ENCODE peak calls at places on chromosomes 5 and 9, in eight cellular contexts. J, C, F, P, U, B, X and K are unnamed samples.

GRCh38 chr9:120916573-120916972 is 10.0 kb downstream of the TRAF1 start:
- DNase-seq in J (peak; percentile 64), C (no peak), F (no peak), P (peak; percentile 71), U (no peak), B (no peak), X (no peak), K (no peak)

GRCh38 chr5:163724305-163724704 is 218.9 kb downstream of the MAT2B start:
- DNase-seq in J (no peak), C (no peak), F (no peak), P (no peak), U (no peak), B (no peak), X (no peak), K (no peak)

GRCh38 chr9:93219692-93220091 is 35.8 kb downstream of the WNK2 start:
- DNase-seq in J (no peak), C (no peak), F (no peak), P (no peak), U (no peak), B (no peak), X (peak; percentile 56), K (no peak)

GRCh38 chr5:77486344-77486962 is 5.7 kb downstream of the WDR41 start:
- DNase-seq in J (no peak), C (no peak), F (no peak), P (no peak), U (no peak), B (no peak), X (no peak), K (no peak)

GRCh38 chr5:97840643-97841042 is 657.6 kb upstream of the RIOK2 start:
- DNase-seq in J (peak; percentile 44), C (no peak), F (no peak), P (no peak), U (no peak), B (no peak), X (no peak), K (no peak)

GRCh38 chr9:121285835-121286687 is 18.1 kb downstream of the GSN start:
- DNase-seq in J (peak; percentile 56), C (no peak), F (no peak), P (peak; percentile 83), U (peak; percentile 41), B (no peak), X (peak; percentile 71), K (peak; percentile 51)

GRCh38 chr9:33294670-33295432 is 4.5 kb downstream of the NFX1 start:
- DNase-seq in J (no peak), C (no peak), F (no peak), P (no peak), U (no peak), B (no peak), X (no peak), K (no peak)

GRCh38 chr9:4970970-4971641 is 14.0 kb upstream of the JAK2 start:
- DNase-seq in J (no peak), C (no peak), F (no peak), P (no peak), U (no peak), B (peak; percentile 22), X (no peak), K (peak; percentile 43)

GRCh38 chr5:31270396-31270795 is 76.9 kb downstream of the CDH6 start:
- DNase-seq in J (peak; percentile 22), C (peak; percentile 20), F (no peak), P (no peak), U (no peak), B (no peak), X (no peak), K (peak; percentile 19)

GRCh38 chr9:136327313-136327971 is at the start of gene GPSM1:
- DNase-seq in J (peak; percentile 58), C (peak; percentile 66), F (peak; percentile 36), P (peak; percentile 70), U (no peak), B (peak; percentile 21), X (no peak), K (no peak)

GRCh38 chr5:110785356-110785755 is 46.5 kb downstream of the SLC25A46 start:
- DNase-seq in J (peak; percentile 60), C (no peak), F (no peak), P (no peak), U (peak; percentile 63), B (no peak), X (no peak), K (no peak)

GRCh38 chr5:142819816-142820215 is 49.6 kb downstream of the ARHGAP26 start:
- DNase-seq in J (peak; percentile 57), C (no peak), F (no peak), P (no peak), U (peak; percentile 69), B (no peak), X (no peak), K (peak; percentile 34)

GRCh38 chr5:127536687-127537086 is 19.2 kb downstream of the PRRC1 start:
- DNase-seq in J (peak; percentile 8), C (no peak), F (no peak), P (no peak), U (no peak), B (no peak), X (no peak), K (no peak)

GRCh38 chr5:176619203-176619568 is 9.2 kb upstream of the GPRIN1 start:
- DNase-seq in J (peak; percentile 86), C (peak; percentile 88), F (peak; percentile 45), P (peak; percentile 40), U (no peak), B (peak; percentile 72), X (peak; percentile 78), K (peak; percentile 86)

GRCh38 chr5:33753704-33754103 is 138.1 kb downstream of the ADAMTS12 start:
- DNase-seq in J (no peak), C (no peak), F (no peak), P (no peak), U (peak; percentile 51), B (no peak), X (no peak), K (no peak)

GRCh38 chr9:6924988-6925563 is 167.3 kb downstream of the KDM4C start:
- DNase-seq in J (no peak), C (no peak), F (no peak), P (no peak), U (no peak), B (no peak), X (no peak), K (no peak)

GRCh38 chr9:113369583-113370140 is 7.1 kb downstream of the HDHD3 start:
- DNase-seq in J (no peak), C (no peak), F (no peak), P (no peak), U (no peak), B (no peak), X (no peak), K (no peak)

GRCh38 chr9:107793541-107793940 is 304.0 kb upstream of the KLF4 start:
- DNase-seq in J (no peak), C (no peak), F (no peak), P (no peak), U (no peak), B (no peak), X (no peak), K (no peak)

GRCh38 chr9:136791466-136792276 is 527 bp downstream of the TMEM141 start:
- DNase-seq in J (no peak), C (peak; percentile 84), F (peak; percentile 78), P (peak; percentile 40), U (peak; percentile 81), B (peak; percentile 59), X (peak; percentile 91), K (peak; percentile 64)

DNA sequence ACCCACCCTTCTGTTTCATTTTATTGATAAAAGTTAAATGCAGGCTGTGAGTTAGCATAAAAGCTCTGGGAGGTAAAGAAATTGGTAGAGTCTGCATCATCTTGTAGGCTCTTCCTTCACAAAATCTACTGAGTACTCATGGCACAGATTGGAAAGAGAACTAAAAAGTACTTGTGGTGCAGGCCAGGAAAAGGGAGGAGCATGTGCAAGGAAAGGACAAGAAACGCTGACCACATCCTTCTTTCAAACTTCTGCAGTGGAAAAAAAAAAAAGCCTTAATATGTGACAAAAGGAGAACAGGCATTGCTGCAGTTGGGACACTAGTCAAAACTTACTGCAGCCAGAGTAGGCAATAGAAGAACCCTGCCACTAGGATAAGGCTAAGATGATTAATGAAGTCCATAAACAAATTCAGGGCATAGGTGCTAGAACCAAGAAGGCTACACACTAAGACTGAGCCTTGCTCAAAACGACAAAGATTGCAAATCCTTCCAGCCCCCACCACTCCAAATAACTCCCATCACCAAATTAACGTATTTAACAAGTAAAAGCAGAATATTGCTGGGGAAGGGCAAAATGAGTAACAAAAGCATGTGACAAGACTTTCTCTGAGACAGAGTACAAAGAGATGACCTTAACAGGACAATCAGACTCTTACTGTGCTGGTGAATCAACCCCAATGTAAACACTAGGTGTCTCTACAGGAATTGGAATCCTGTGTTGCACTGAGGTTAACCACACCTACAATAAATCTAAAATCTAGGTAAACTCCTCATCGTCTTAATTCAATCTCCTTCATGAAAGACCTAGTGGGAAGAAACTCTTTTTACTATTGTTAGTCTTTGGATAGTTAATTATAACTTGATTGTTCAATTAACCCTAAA is 1024.8 kb downstream of the TLE1 start:
- DNase-seq in J (peak; percentile 21), C (no peak), F (no peak), P (no peak), U (no peak), B (no peak), X (no peak), K (no peak)
- TF ChIP-seq CTCF in J (no peak), C (no peak), F (no peak), P (no peak), U (peak; percentile 45), B (no peak), X (no peak), K (no peak)

GRCh38 chr5:51961154-51961562 is 577.9 kb downstream of the ISL1 start:
- DNase-seq in J (no peak), C (no peak), F (no peak), P (no peak), U (no peak), B (no peak), X (no peak), K (no peak)
- TF ChIP-seq CTCF in J (no peak), C (no peak), F (no peak), P (no peak), U (peak; percentile 6), B (no peak), X (no peak), K (no peak)

GRCh38 chr5:178587793-178588611 is 2.2 kb downstream of the COL23A1 start:
- DNase-seq in J (no peak), C (no peak), F (no peak), P (no peak), U (no peak), B (no peak), X (no peak), K (no peak)

GRCh38 chr5:178588769-178589168 is 1.4 kb downstream of the COL23A1 start:
- DNase-seq in J (no peak), C (no peak), F (no peak), P (no peak), U (no peak), B (no peak), X (no peak), K (no peak)

GRCh38 chr5:178590141-178590923 is at the start of gene COL23A1:
- DNase-seq in J (peak; percentile 43), C (peak; percentile 60), F (peak; percentile 24), P (peak; percentile 72), U (no peak), B (peak; percentile 48), X (peak; percentile 51), K (no peak)

GRCh38 chr5:178590924-178591423 is 781 bp upstream of the COL23A1 start:
- DNase-seq in J (peak; percentile 4), C (no peak), F (no peak), P (no peak), U (no peak), B (no peak), X (no peak), K (no peak)

GRCh38 chr5:178589180-178590140 is 733 bp downstream of the COL23A1 start:
- DNase-seq in J (peak; percentile 11), C (peak; percentile 54), F (peak; percentile 49), P (peak; percentile 41), U (no peak), B (no peak), X (no peak), K (no peak)
- TF ChIP-seq CTCF in J (peak; percentile 20), C (no peak), F (peak; percentile 41), P (peak; percentile 43), U (no peak), B (no peak), X (no peak), K (no peak)

GRCh38 chr5:53424691-53425597 is 55.5 kb upstream of the FST start:
- DNase-seq in J (no peak), C (no peak), F (no peak), P (no peak), U (no peak), B (no peak), X (no peak), K (no peak)
- TF ChIP-seq CTCF in J (no peak), C (no peak), F (no peak), P (no peak), U (no peak), B (no peak), X (no peak), K (no peak)